ENCODE peak calls at places on chromosomes 1 and 21, in six cellular contexts. One of them, this sample, is unnamed. For H3K79me2 and H3K36me3, the result is how much of the 10 kb centered on the place peaks cover.

GRCh38 chr1:5388622-5389021 is 603.6 kb downstream of the NPHP4 start:
- DNase-seq in GM23248: no peak
- DNase-seq in hepatocyte: no peak
- DNase-seq in fibroblast of lung: no peak
- DNase-seq in neural progenitor cell: peak
- DNase-seq in K562: no peak
- DNase-seq in this sample: no peak

GRCh38 chr1:26799479-26800133 is 11.9 kb downstream of the PIGV start:
- DNase-seq in hepatocyte: peak
- DNase-seq in neural progenitor cell: no peak
- DNase-seq in GM23248: peak
- DNase-seq in K562: no peak
- DNase-seq in fibroblast of lung: peak
- DNase-seq in this sample: no peak

GRCh38 chr1:1344672-1345361 is 4.4 kb downstream of the DVL1 start:
- DNase-seq in GM23248: peak
- DNase-seq in neural progenitor cell: no peak
- DNase-seq in hepatocyte: peak
- DNase-seq in fibroblast of lung: peak
- DNase-seq in K562: peak
- DNase-seq in this sample: peak

GRCh38 chr1:212237651-212238050 is 47.6 kb upstream of the PPP2R5A start:
- DNase-seq in fibroblast of lung: no peak
- DNase-seq in K562: peak
- DNase-seq in GM23248: peak
- DNase-seq in hepatocyte: peak
- DNase-seq in neural progenitor cell: no peak
- DNase-seq in this sample: no peak

GRCh38 chr1:208569181-208569580 is 325.0 kb upstream of the PLXNA2 start:
- DNase-seq in fibroblast of lung: no peak
- DNase-seq in K562: no peak
- DNase-seq in GM23248: no peak
- DNase-seq in hepatocyte: no peak
- DNase-seq in neural progenitor cell: no peak
- DNase-seq in this sample: no peak

GRCh38 chr1:11858968-11859871 is 475 bp upstream of the NPPB start:
- DNase-seq in hepatocyte: peak
- DNase-seq in fibroblast of lung: peak
- DNase-seq in K562: peak
- DNase-seq in neural progenitor cell: peak
- DNase-seq in GM23248: peak
- DNase-seq in this sample: peak

GRCh38 chr21:45892156-45892919 is 89.2 kb upstream of the COL6A1 start:
- DNase-seq in K562: no peak
- DNase-seq in fibroblast of lung: no peak
- DNase-seq in hepatocyte: no peak
- DNase-seq in GM23248: no peak
- DNase-seq in neural progenitor cell: no peak
- DNase-seq in this sample: no peak

GRCh38 chr1:5526385-5526750 is 465.9 kb downstream of the NPHP4 start:
- DNase-seq in GM23248: no peak
- DNase-seq in hepatocyte: no peak
- DNase-seq in neural progenitor cell: no peak
- DNase-seq in K562: no peak
- DNase-seq in fibroblast of lung: no peak
- DNase-seq in this sample: no peak

GRCh38 chr21:41765393-41765950 is 1.4 kb downstream of the RIPK4 start:
- DNase-seq in K562: no peak
- DNase-seq in hepatocyte: no peak
- DNase-seq in fibroblast of lung: no peak
- DNase-seq in GM23248: no peak
- DNase-seq in neural progenitor cell: no peak
- DNase-seq in this sample: no peak

GRCh38 chr21:17660862-17661261 is 48.2 kb upstream of the BTG3 start:
- DNase-seq in fibroblast of lung: no peak
- DNase-seq in hepatocyte: no peak
- DNase-seq in neural progenitor cell: no peak
- DNase-seq in K562: no peak
- DNase-seq in GM23248: no peak
- DNase-seq in this sample: no peak

GRCh38 chr1:193406901-193407300 is 220.5 kb upstream of the B3GALT2 start:
- DNase-seq in neural progenitor cell: peak
- DNase-seq in hepatocyte: peak
- DNase-seq in fibroblast of lung: peak
- DNase-seq in K562: peak
- DNase-seq in GM23248: peak
- DNase-seq in this sample: peak

GRCh38 chr1:60848583-60849188 is 233.7 kb upstream of the NFIA start:
- DNase-seq in GM23248: peak
- DNase-seq in neural progenitor cell: peak
- DNase-seq in hepatocyte: peak
- DNase-seq in K562: no peak
- DNase-seq in fibroblast of lung: peak
- DNase-seq in this sample: peak

GRCh38 chr1:41611932-41612450 is 127.5 kb upstream of the EDN2 start:
- DNase-seq in fibroblast of lung: no peak
- DNase-seq in neural progenitor cell: no peak
- DNase-seq in K562: no peak
- DNase-seq in GM23248: no peak
- DNase-seq in hepatocyte: no peak
- DNase-seq in this sample: no peak

GRCh38 chr1:20153000-20153418 is 13.9 kb downstream of the PLA2G2F start:
- DNase-seq in fibroblast of lung: peak
- DNase-seq in GM23248: peak
- DNase-seq in neural progenitor cell: peak
- DNase-seq in K562: no peak
- DNase-seq in hepatocyte: no peak
- DNase-seq in this sample: no peak

GRCh38 chr1:26111530-26112406 is at the start of gene PDIK1L:
- DNase-seq in hepatocyte: peak
- DNase-seq in GM23248: peak
- DNase-seq in neural progenitor cell: peak
- DNase-seq in fibroblast of lung: peak
- DNase-seq in K562: peak
- DNase-seq in this sample: peak

GRCh38 chr1:183543619-183544204 is 46.5 kb downstream of the NCF2 start:
- DNase-seq in hepatocyte: peak
- DNase-seq in fibroblast of lung: peak
- DNase-seq in neural progenitor cell: peak
- DNase-seq in K562: peak
- DNase-seq in GM23248: peak
- DNase-seq in this sample: peak

GRCh38 chr1:155092641-155093040 is 14.0 kb downstream of the EFNA3 start:
- DNase-seq in neural progenitor cell: no peak
- DNase-seq in K562: no peak
- DNase-seq in hepatocyte: no peak
- DNase-seq in fibroblast of lung: no peak
- DNase-seq in GM23248: no peak
- DNase-seq in this sample: no peak

GRCh38 chr1:9687120-9687875 is 35.8 kb downstream of the PIK3CD start:
- DNase-seq in hepatocyte: peak
- DNase-seq in neural progenitor cell: peak
- DNase-seq in fibroblast of lung: peak
- DNase-seq in GM23248: peak
- DNase-seq in K562: peak
- DNase-seq in this sample: peak

GRCh38 chr1:23867542-23867952 is 543 bp downstream of the FUCA1 start:
- DNase-seq in K562: peak
- DNase-seq in fibroblast of lung: no peak
- DNase-seq in GM23248: no peak
- DNase-seq in hepatocyte: peak
- DNase-seq in neural progenitor cell: no peak
- DNase-seq in this sample: peak

GRCh38 chr1:185010361-185010760 is 35.0 kb upstream of the RNF2 start:
- DNase-seq in hepatocyte: no peak
- DNase-seq in K562: no peak
- DNase-seq in neural progenitor cell: no peak
- DNase-seq in fibroblast of lung: no peak
- DNase-seq in GM23248: no peak
- DNase-seq in this sample: no peak

DNA sequence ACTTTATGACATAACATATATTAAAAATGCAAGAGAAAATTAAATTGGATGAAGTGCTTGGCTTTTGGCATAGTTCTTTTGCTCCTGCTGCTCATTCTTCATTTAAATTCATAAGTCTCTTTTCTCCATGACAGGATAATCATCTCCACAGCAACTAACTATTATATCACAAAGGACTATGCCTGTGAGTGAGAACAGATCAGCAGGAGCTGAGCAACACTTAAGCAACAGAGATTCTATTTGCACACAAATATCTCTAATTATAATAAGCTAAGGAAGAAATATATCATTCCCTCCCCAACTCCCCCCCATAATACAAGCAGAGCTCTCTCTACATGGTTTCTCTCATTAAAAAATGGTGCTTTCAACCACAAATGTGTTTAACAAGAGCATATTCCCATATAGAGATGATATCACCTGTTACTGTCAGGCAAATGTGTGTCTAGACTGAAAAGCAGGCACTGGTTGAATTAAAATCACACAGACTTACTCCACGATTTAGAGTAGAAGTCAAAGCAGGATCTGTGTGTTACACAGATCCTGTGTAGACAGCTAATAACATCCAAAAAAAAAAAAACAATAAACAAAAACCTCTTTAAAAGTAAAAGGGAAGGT is 34.5 kb upstream of the NIBAN1 start:
- DNase-seq in GM23248: no peak
- DNase-seq in fibroblast of lung: no peak
- DNase-seq in hepatocyte: no peak
- DNase-seq in K562: no peak
- DNase-seq in neural progenitor cell: no peak
- DNase-seq in this sample: no peak
- H2AFZ ChIP-seq in GM23248: no peak
- H2AFZ ChIP-seq in fibroblast of lung: no peak
- H2AFZ ChIP-seq in hepatocyte: no peak
- H2AFZ ChIP-seq in K562: no peak
- H2AFZ ChIP-seq in neural progenitor cell: no peak
- H2AFZ ChIP-seq in this sample: no peak

DNA sequence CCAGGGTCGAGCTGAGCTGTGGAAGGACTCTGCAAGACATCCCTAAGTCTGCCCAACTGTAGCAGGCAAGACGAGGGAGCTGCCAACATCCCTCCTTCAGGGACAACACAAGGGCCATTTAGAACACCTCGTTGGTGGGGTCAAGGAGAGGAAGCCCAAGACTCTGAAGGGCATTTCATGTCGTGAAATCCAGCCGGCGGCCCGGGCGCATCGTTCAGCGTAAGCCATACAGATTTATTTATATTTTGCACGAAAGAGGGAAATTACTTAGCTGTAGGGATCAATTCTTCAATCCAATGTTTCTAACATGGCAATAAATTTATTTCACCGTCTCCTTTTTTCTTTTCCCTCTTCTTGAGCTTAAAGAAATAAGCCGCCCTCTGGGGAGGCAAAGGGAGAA is 101.6 kb upstream of the ZC3H12A start:
- DNase-seq in K562: no peak
- DNase-seq in hepatocyte: no peak
- DNase-seq in fibroblast of lung: no peak
- DNase-seq in GM23248: no peak
- DNase-seq in neural progenitor cell: no peak
- DNase-seq in this sample: peak
- H3K79me2 ChIP-seq in K562: under half
- H3K79me2 ChIP-seq in hepatocyte: under half
- H3K79me2 ChIP-seq in fibroblast of lung: under half
- H3K79me2 ChIP-seq in GM23248: under half
- H3K79me2 ChIP-seq in neural progenitor cell: under half
- H3K79me2 ChIP-seq in this sample: under half

GRCh38 chr1:44651069-44651468 is 23.2 kb downstream of the TMEM53 start:
- DNase-seq in K562: no peak
- DNase-seq in hepatocyte: no peak
- DNase-seq in fibroblast of lung: no peak
- DNase-seq in GM23248: no peak
- DNase-seq in neural progenitor cell: no peak
- DNase-seq in this sample: no peak
- H3K36me3 ChIP-seq in K562: half or more
- H3K36me3 ChIP-seq in hepatocyte: under half
- H3K36me3 ChIP-seq in fibroblast of lung: under half
- H3K36me3 ChIP-seq in GM23248: under half
- H3K36me3 ChIP-seq in neural progenitor cell: under half
- H3K36me3 ChIP-seq in this sample: under half

DNA sequence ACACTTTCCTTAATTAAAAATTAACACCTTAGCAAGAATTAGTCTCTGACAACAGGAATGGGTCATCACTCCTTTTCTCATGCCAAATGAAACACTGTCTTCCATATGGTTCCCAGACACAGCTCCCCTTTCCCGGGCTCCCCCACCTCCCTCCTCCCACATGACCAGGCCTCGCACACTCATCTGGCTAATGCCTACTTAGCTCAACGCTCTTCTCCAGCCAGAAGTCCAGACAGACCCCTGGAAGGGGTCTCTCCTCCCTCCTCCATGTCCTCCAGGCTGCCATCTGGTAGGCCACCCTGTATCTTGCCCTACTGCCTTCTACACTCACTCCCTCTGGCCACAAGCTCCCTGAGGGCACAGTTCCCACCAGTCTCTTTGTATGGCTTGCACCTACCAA is 39.9 kb downstream of the KCNC4 start:
- DNase-seq in GM23248: no peak
- DNase-seq in neural progenitor cell: no peak
- DNase-seq in hepatocyte: no peak
- DNase-seq in K562: no peak
- DNase-seq in fibroblast of lung: no peak
- DNase-seq in this sample: no peak
- H2AFZ ChIP-seq in GM23248: no peak
- H2AFZ ChIP-seq in neural progenitor cell: no peak
- H2AFZ ChIP-seq in hepatocyte: no peak
- H2AFZ ChIP-seq in K562: no peak
- H2AFZ ChIP-seq in fibroblast of lung: no peak
- H2AFZ ChIP-seq in this sample: no peak

GRCh38 chr1:62444701-62445100 is 7.9 kb downstream of the USP1 start:
- DNase-seq in fibroblast of lung: no peak
- DNase-seq in GM23248: no peak
- DNase-seq in hepatocyte: no peak
- DNase-seq in neural progenitor cell: no peak
- DNase-seq in K562: no peak
- DNase-seq in this sample: peak
- H3K79me2 ChIP-seq in fibroblast of lung: under half
- H3K79me2 ChIP-seq in GM23248: half or more
- H3K79me2 ChIP-seq in hepatocyte: under half
- H3K79me2 ChIP-seq in neural progenitor cell: half or more
- H3K79me2 ChIP-seq in K562: half or more
- H3K79me2 ChIP-seq in this sample: half or more

DNA sequence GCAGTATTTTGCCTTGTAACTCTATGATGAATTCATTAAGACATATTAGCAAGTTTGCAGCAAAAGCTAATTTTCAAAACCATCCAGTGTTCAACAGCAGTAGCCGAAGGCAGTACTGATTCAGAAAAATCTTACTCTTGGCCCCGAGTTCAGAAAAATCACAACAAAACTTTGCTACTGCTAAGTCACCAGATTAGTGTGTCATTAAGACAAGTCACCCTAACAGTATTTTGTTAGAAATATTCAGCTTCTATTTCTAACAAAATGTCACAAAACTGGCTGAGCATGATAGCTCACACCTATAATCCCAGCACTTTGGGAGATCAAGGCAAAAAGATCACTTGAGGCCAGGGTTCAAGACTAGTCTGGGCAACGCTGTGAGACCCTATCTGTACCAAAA is 8.2 kb downstream of the GTF2B start:
- DNase-seq in K562: no peak
- DNase-seq in GM23248: peak
- DNase-seq in hepatocyte: no peak
- DNase-seq in neural progenitor cell: no peak
- DNase-seq in fibroblast of lung: no peak
- DNase-seq in this sample: no peak
- H3K36me3 ChIP-seq in K562: half or more
- H3K36me3 ChIP-seq in GM23248: under half
- H3K36me3 ChIP-seq in hepatocyte: under half
- H3K36me3 ChIP-seq in neural progenitor cell: under half
- H3K36me3 ChIP-seq in fibroblast of lung: under half
- H3K36me3 ChIP-seq in this sample: under half

This sample was measured in Karpas-422.